ENCODE peak calls at places on chromosomes 11 and 22, in five cellular contexts. C is HepG2, T is H1, H is HCT116, A is GM12878. G is an unnamed sample.
A peak's percentile ranks its signal among the peaks of the same experiment; 100 is the strongest.

GRCh38 chr11:68843052-68843561 is 1.4 kb upstream of the CPT1A start:
- DNase-seq in H (no peak), T (no peak), A (no peak), C (no peak), G (no peak)

GRCh38 chr11:79269923-79270322 is 170.9 kb downstream of the TENM4 start:
- DNase-seq in H (no peak), T (no peak), A (no peak), C (no peak), G (no peak)

GRCh38 chr11:131217313-131218297 is 152.8 kb upstream of the NTM start:
- DNase-seq in T (no peak), C (no peak), A (no peak), H (no peak), G (no peak)

GRCh38 chr11:93718057-93718563 is 23.2 kb downstream of the TAF1D start:
- DNase-seq in A (peak; percentile 64), T (no peak), H (no peak), C (no peak), G (peak; percentile 84)

GRCh38 chr11:58199271-58199670 is 4.7 kb downstream of the OR1S2 start:
- DNase-seq in H (no peak), A (no peak), C (no peak), T (no peak), G (no peak)

GRCh38 chr11:34299962-34300350 is 57.9 kb downstream of the ABTB2 start:
- DNase-seq in T (no peak), A (no peak), H (no peak), C (no peak), G (no peak)

GRCh38 chr11:132402056-132402684 is 1031.8 kb downstream of the NTM start:
- DNase-seq in H (no peak), T (peak; percentile 46), C (no peak), A (peak; percentile 24), G (no peak)

GRCh38 chr11:15940462-15941205 is 415.7 kb downstream of the SOX6 start:
- DNase-seq in H (no peak), T (no peak), A (no peak), C (no peak), G (no peak)

GRCh38 chr22:31160328-31160978 is 471 bp downstream of the RNF185 start:
- DNase-seq in T (no peak), H (no peak), A (no peak), C (no peak), G (peak; percentile 29)

GRCh38 chr22:30926706-30927105 is 41.9 kb downstream of the MORC2 start:
- DNase-seq in C (no peak), T (no peak), H (no peak), A (no peak), G (no peak)

GRCh38 chr11:94568717-94569116 is 1.5 kb downstream of the PIWIL4 start:
- DNase-seq in H (no peak), T (no peak), A (no peak), C (no peak), G (no peak)

GRCh38 chr11:47317078-47317828 is 35.2 kb downstream of the MYBPC3 start:
- DNase-seq in T (no peak), H (no peak), C (no peak), A (no peak), G (no peak)

GRCh38 chr11:65576867-65577755 is 1.3 kb downstream of the EHBP1L1 start:
- DNase-seq in H (no peak), T (no peak), A (no peak), C (peak; percentile 49), G (no peak)

GRCh38 chr11:116396332-116396731 is 376.5 kb downstream of the BUD13 start:
- DNase-seq in C (no peak), H (no peak), T (no peak), A (no peak), G (no peak)

GRCh38 chr11:95494856-95495255 is 263.9 kb upstream of the SESN3 start:
- DNase-seq in H (no peak), C (no peak), A (no peak), T (no peak), G (no peak)

GRCh38 chr22:30308518-30309230 is 18.1 kb downstream of the TBC1D10A start:
- DNase-seq in A (peak; percentile 65), C (no peak), T (no peak), H (no peak), G (no peak)

GRCh38 chr11:70176940-70177689 is 26.0 kb upstream of the FADD start:
- DNase-seq in C (peak; percentile 13), T (peak; percentile 27), A (no peak), H (peak; percentile 16), G (peak; percentile 95)

GRCh38 chr11:113796663-113797259 is 17.2 kb downstream of the CLDN25 start:
- DNase-seq in C (peak; percentile 39), H (peak; percentile 12), A (no peak), T (no peak), G (peak; percentile 55)

GRCh38 chr11:74020537-74020936 is 11.7 kb upstream of the UCP3 start:
- DNase-seq in T (no peak), A (peak; percentile 60), C (no peak), H (no peak), G (no peak)

GRCh38 chr22:38129856-38130255 is 19.4 kb upstream of the BAIAP2L2 start:
- DNase-seq in H (no peak), C (no peak), A (no peak), T (no peak), G (no peak)

GRCh38 chr22:48628891-48629559 is 1198.6 kb downstream of the BRD1 start:
- DNase-seq in C (no peak), H (no peak), T (peak; percentile 13), A (no peak), G (no peak)

GRCh38 chr11:108237058-108237481 is 14.2 kb downstream of the ATM start:
- DNase-seq in A (no peak), T (no peak), H (no peak), C (no peak), G (no peak)

GRCh38 chr22:47474464-47474863 is 712.0 kb downstream of the TBC1D22A start:
- DNase-seq in H (no peak), T (no peak), C (no peak), A (no peak), G (no peak)

GRCh38 chr11:68596231-68596630 is 88.1 kb upstream of the GAL start:
- DNase-seq in T (no peak), H (no peak), A (no peak), C (no peak), G (no peak)

GRCh38 chr22:50548046-50548912 is 2.6 kb downstream of the KLHDC7B start:
- DNase-seq in A (no peak), T (no peak), H (no peak), C (no peak), G (no peak)

GRCh38 chr11:119759324-119759723 is 30.3 kb upstream of the NECTIN1 start:
- DNase-seq in C (no peak), H (peak; percentile 24), A (no peak), T (no peak), G (peak; percentile 62)

GRCh38 chr11:33207408-33207985 is 46.2 kb upstream of the CSTF3 start:
- DNase-seq in H (no peak), A (no peak), C (no peak), T (no peak), G (peak; percentile 54)

GRCh38 chr11:72985645-72986044 is 156.5 kb downstream of the FCHSD2 start:
- DNase-seq in H (no peak), A (no peak), T (no peak), C (peak; percentile 15), G (no peak)

GRCh38 chr11:34977039-34977906 is 60.9 kb downstream of the PDHX start:
- DNase-seq in T (no peak), H (peak; percentile 33), A (no peak), C (no peak), G (no peak)

GRCh38 chr11:96376796-96377195 is 12.9 kb downstream of the CCDC82 start:
- DNase-seq in A (no peak), C (no peak), T (no peak), H (no peak), G (no peak)

GRCh38 chr11:66720223-66720898 is 8.7 kb downstream of the SPTBN2 start:
- DNase-seq in C (peak; percentile 83), T (peak; percentile 41), H (peak; percentile 83), A (no peak), G (no peak)

GRCh38 chr11:78140392-78141077 is 1.1 kb upstream of the ALG8 start:
- DNase-seq in H (no peak), T (no peak), A (no peak), C (no peak), G (peak; percentile 33)

GRCh38 chr11:80637011-80637410 is 1196.2 kb upstream of the TENM4 start:
- DNase-seq in T (no peak), C (no peak), A (no peak), H (no peak), G (no peak)

GRCh38 chr11:80627364-80627763 is 1186.5 kb upstream of the TENM4 start:
- DNase-seq in H (no peak), T (no peak), A (no peak), C (no peak), G (no peak)

GRCh38 chr11:80632156-80632555 is 1191.3 kb upstream of the TENM4 start:
- DNase-seq in T (no peak), H (no peak), A (no peak), C (no peak), G (no peak)

GRCh38 chr11:80638296-80638695 is 1197.5 kb upstream of the TENM4 start:
- DNase-seq in H (no peak), T (no peak), C (no peak), A (no peak), G (no peak)

GRCh38 chr11:80632691-80633090 is 1191.9 kb upstream of the TENM4 start:
- DNase-seq in C (no peak), H (no peak), T (no peak), A (no peak), G (no peak)
- TF ChIP-seq SP1 in C (no peak), H (no peak), T (no peak), A (no peak), G (no peak)

GRCh38 chr11:721347-721912 is 15.4 kb downstream of the EPS8L2 start:
- DNase-seq in H (no peak), T (no peak), C (no peak), A (no peak), G (no peak)
- TF ChIP-seq EZH2 in H (no peak), T (no peak), C (no peak), A (no peak), G (no peak)

DNA sequence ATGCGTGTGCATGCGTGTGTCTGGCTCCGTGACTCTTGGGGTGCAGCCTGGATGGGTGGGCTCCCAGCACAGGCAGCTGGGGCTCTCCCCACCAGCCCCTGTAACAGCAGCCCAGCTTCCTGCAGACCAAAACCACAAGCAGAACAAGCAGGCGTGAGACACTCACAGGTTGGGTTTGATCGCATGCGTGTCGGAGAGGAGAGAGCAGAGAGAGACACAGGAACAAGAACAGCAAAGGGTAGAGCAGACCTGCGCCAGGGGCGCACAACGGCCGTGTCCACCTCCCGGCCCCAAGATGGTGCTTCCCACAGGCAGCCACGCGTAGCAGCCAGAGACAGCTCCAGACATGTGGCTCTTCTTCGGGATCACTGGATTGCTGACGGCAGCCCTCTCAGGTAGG is at the start of gene CD6:
- DNase-seq in T (no peak), H (no peak), C (no peak), A (no peak), G (no peak)
- TF ChIP-seq SP1 in T (no peak), H (no peak), C (no peak), A (no peak), G (no peak)

DNA sequence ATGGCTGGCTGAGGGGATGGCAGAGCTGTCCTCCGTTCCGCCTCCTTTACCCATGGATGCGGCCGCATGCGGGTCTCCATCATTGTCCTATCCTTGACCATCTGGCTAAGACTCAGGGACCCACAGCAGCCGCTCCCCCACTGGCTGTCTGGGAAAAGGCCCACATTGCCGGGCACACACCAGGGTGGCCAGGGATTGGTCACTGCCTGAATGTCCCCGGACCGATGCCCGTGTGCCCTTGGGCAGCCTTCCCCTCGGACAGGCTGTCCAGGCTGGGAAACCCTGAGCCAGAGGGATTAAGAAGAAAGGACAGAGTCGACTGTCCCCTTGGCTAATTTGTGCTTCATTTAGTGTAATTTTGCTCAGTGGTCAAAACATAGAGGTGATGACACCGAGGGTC is 22.5 kb downstream of the H19 start:
- DNase-seq in T (no peak), A (no peak), C (no peak), H (no peak), G (no peak)
- TF ChIP-seq EZH2 in T (no peak), A (no peak), C (no peak), H (no peak), G (no peak)

G was measured in K562.